ENCODE peak calls at places on chromosomes 6 and 20, in ten cellular contexts. X is upper lobe of left lung; O is lung; H is upper lobe of right lung; N is adipocyte; Z is effector memory CD4-positive, alpha-beta T cell; E is PC-3; W is IMR-90; K is SJSA1; T is lower leg skin. M is an unnamed sample.

GRCh38 chr6:38143191-38144154 is 323.9 kb downstream of the ZFAND3 start:
- DNase-seq in X (no peak), O (no peak), H (peak), N (no peak), Z (no peak), E (no peak), W (no peak), K (no peak), T (no peak), M (no peak)

GRCh38 chr6:121520337-121521163 is 85.1 kb downstream of the GJA1 start:
- DNase-seq in X (no peak), O (no peak), H (no peak), N (peak), Z (no peak), E (peak), W (peak), K (peak), T (no peak), M (no peak)

GRCh38 chr6:43990627-43991619 is 136.3 kb downstream of the MRPL14 start:
- DNase-seq in X (no peak), O (no peak), H (peak), N (peak), Z (no peak), E (no peak), W (peak), K (peak), T (no peak), M (no peak)

GRCh38 chr6:74368746-74369145 is 672.7 kb downstream of the CD109 start:
- DNase-seq in X (no peak), O (no peak), H (no peak), N (peak), Z (no peak), E (no peak), W (peak), K (peak), T (no peak), M (no peak)

GRCh38 chr6:108127826-108128225 is 38.0 kb upstream of the NR2E1 start:
- DNase-seq in X (no peak), O (no peak), H (no peak), N (peak), Z (no peak), E (peak), W (no peak), K (peak), T (peak), M (no peak)

GRCh38 chr20:59628171-59628570 is 23.8 kb downstream of the PHACTR3 start:
- DNase-seq in X (peak), O (no peak), H (no peak), N (no peak), Z (no peak), E (no peak), W (no peak), K (no peak), T (no peak), M (no peak)

GRCh38 chr20:828987-829386 is 4.5 kb upstream of the FAM110A start:
- DNase-seq in X (no peak), O (no peak), H (peak), N (no peak), Z (no peak), E (no peak), W (no peak), K (no peak), T (peak), M (no peak)

GRCh38 chr6:52577022-52577777 is at the start of gene TRAM2:
- DNase-seq in X (peak), O (peak), H (peak), N (peak), Z (peak), E (peak), W (peak), K (peak), T (peak), M (peak)

GRCh38 chr6:73002588-73002987 is 222.7 kb downstream of the KHDC1L start:
- DNase-seq in X (no peak), O (no peak), H (no peak), N (no peak), Z (no peak), E (no peak), W (no peak), K (no peak), T (no peak), M (no peak)

GRCh38 chr6:79544939-79545450 is 7.8 kb upstream of the LCA5 start:
- DNase-seq in X (no peak), O (peak), H (peak), N (peak), Z (no peak), E (peak), W (peak), K (peak), T (peak), M (no peak)

GRCh38 chr6:56528412-56528841 is 114.3 kb downstream of the DST start:
- DNase-seq in X (no peak), O (no peak), H (no peak), N (peak), Z (no peak), E (peak), W (peak), K (peak), T (no peak), M (no peak)

GRCh38 chr20:7308163-7308562 is 540.7 kb downstream of the BMP2 start:
- DNase-seq in X (no peak), O (no peak), H (no peak), N (no peak), Z (no peak), E (peak), W (no peak), K (no peak), T (no peak), M (no peak)

GRCh38 chr6:12423852-12424251 is 133.7 kb downstream of the EDN1 start:
- DNase-seq in X (no peak), O (no peak), H (no peak), N (no peak), Z (no peak), E (no peak), W (no peak), K (no peak), T (no peak), M (no peak)

GRCh38 chr6:142685852-142686718 is 258.9 kb downstream of the HIVEP2 start:
- DNase-seq in X (no peak), O (no peak), H (no peak), N (peak), Z (no peak), E (no peak), W (no peak), K (no peak), T (no peak), M (no peak)

GRCh38 chr6:10733151-10733715 is 10.4 kb downstream of the TMEM14C start:
- DNase-seq in X (no peak), O (no peak), H (no peak), N (no peak), Z (no peak), E (no peak), W (no peak), K (no peak), T (peak), M (no peak)

GRCh38 chr6:56243518-56244070 is 3.8 kb downstream of the COL21A1 start:
- DNase-seq in X (no peak), O (no peak), H (no peak), N (peak), Z (no peak), E (no peak), W (no peak), K (no peak), T (no peak), M (no peak)

GRCh38 chr6:39102024-39102820 is 12.8 kb downstream of the SAYSD1 start:
- DNase-seq in X (peak), O (no peak), H (peak), N (peak), Z (no peak), E (no peak), W (peak), K (no peak), T (no peak), M (no peak)

GRCh38 chr20:3238616-3239025 is 369 bp downstream of the SLC4A11 start:
- DNase-seq in X (peak), O (no peak), H (no peak), N (peak), Z (peak), E (peak), W (no peak), K (no peak), T (no peak), M (no peak)

GRCh38 chr20:46636514-46636913 is 14.7 kb downstream of the SLC13A3 start:
- DNase-seq in X (no peak), O (no peak), H (no peak), N (no peak), Z (no peak), E (no peak), W (no peak), K (no peak), T (peak), M (no peak)

GRCh38 chr6:132298344-132298949 is 102.8 kb downstream of the MOXD1 start:
- DNase-seq in X (no peak), O (no peak), H (no peak), N (peak), Z (no peak), E (peak), W (peak), K (peak), T (no peak), M (no peak)

GRCh38 chr6:52937908-52938307 is 28.4 kb upstream of the GSTA3 start:
- DNase-seq in X (no peak), O (no peak), H (no peak), N (peak), Z (no peak), E (peak), W (no peak), K (no peak), T (peak), M (no peak)

GRCh38 chr20:48381353-48382120 is 446.3 kb downstream of the PREX1 start:
- DNase-seq in X (no peak), O (no peak), H (no peak), N (no peak), Z (no peak), E (no peak), W (no peak), K (no peak), T (no peak), M (no peak)

GRCh38 chr6:21220271-21220987 is 373.1 kb upstream of the SOX4 start:
- DNase-seq in X (no peak), O (no peak), H (no peak), N (no peak), Z (no peak), E (peak), W (no peak), K (no peak), T (no peak), M (no peak)

GRCh38 chr6:144840619-144841018 is 555.5 kb downstream of the UTRN start:
- DNase-seq in X (peak), O (no peak), H (no peak), N (no peak), Z (no peak), E (no peak), W (no peak), K (no peak), T (no peak), M (no peak)

GRCh38 chr6:15131234-15132195 is 114.4 kb upstream of the JARID2 start:
- DNase-seq in X (no peak), O (no peak), H (no peak), N (no peak), Z (no peak), E (no peak), W (peak), K (no peak), T (no peak), M (no peak)

GRCh38 chr6:128521302-128521632 is 868 bp upstream of the PTPRK start:
- DNase-seq in X (no peak), O (no peak), H (no peak), N (no peak), Z (no peak), E (no peak), W (no peak), K (no peak), T (no peak), M (no peak)

GRCh38 chr20:16574656-16575355 is 1.6 kb upstream of the KIF16B start:
- DNase-seq in X (peak), O (peak), H (peak), N (peak), Z (peak), E (peak), W (peak), K (peak), T (peak), M (peak)

GRCh38 chr20:7722564-7722963 is 217.7 kb downstream of the HAO1 start:
- DNase-seq in X (no peak), O (no peak), H (no peak), N (no peak), Z (no peak), E (no peak), W (no peak), K (no peak), T (no peak), M (no peak)

GRCh38 chr6:165819394-165819793 is 156.4 kb upstream of the PDE10A start:
- DNase-seq in X (peak), O (no peak), H (no peak), N (no peak), Z (no peak), E (no peak), W (no peak), K (no peak), T (no peak), M (no peak)

GRCh38 chr6:133969285-133969946 is 16.4 kb downstream of the TBPL1 start:
- DNase-seq in X (no peak), O (no peak), H (no peak), N (no peak), Z (no peak), E (no peak), W (no peak), K (no peak), T (no peak), M (no peak)

GRCh38 chr6:130296854-130297253 is 69.0 kb upstream of the TMEM200A start:
- DNase-seq in X (no peak), O (no peak), H (no peak), N (no peak), Z (no peak), E (peak), W (no peak), K (no peak), T (no peak), M (no peak)

GRCh38 chr20:62342910-62343309 is 24.2 kb downstream of the LAMA5 start:
- DNase-seq in X (no peak), O (no peak), H (no peak), N (no peak), Z (no peak), E (no peak), W (peak), K (no peak), T (no peak), M (no peak)

GRCh38 chr6:111183702-111184517 is 96.6 kb downstream of the SLC16A10 start:
- DNase-seq in X (no peak), O (no peak), H (no peak), N (no peak), Z (no peak), E (no peak), W (no peak), K (no peak), T (no peak), M (no peak)

GRCh38 chr6:48141975-48142374 is 31.0 kb upstream of the PTCHD4 start:
- DNase-seq in X (no peak), O (no peak), H (no peak), N (peak), Z (no peak), E (peak), W (no peak), K (no peak), T (no peak), M (no peak)

GRCh38 chr6:85580104-85580877 is 13.4 kb downstream of the SNX14 start:
- DNase-seq in X (no peak), O (no peak), H (no peak), N (no peak), Z (no peak), E (peak), W (peak), K (no peak), T (no peak), M (no peak)

GRCh38 chr6:133890941-133891813 is 2.3 kb downstream of the TCF21 start:
- DNase-seq in X (peak), O (no peak), H (peak), N (peak), Z (no peak), E (no peak), W (peak), K (peak), T (no peak), M (no peak)

GRCh38 chr6:108432792-108433191 is 127.9 kb upstream of the FOXO3 start:
- DNase-seq in X (no peak), O (no peak), H (no peak), N (no peak), Z (no peak), E (no peak), W (no peak), K (no peak), T (no peak), M (no peak)

GRCh38 chr6:49552596-49552995 is 2.1 kb downstream of the C6orf141 start:
- DNase-seq in X (no peak), O (no peak), H (no peak), N (no peak), Z (no peak), E (peak), W (no peak), K (no peak), T (no peak), M (no peak)

GRCh38 chr6:140058846-140059245 is 684.4 kb upstream of the CITED2 start:
- DNase-seq in X (no peak), O (no peak), H (no peak), N (no peak), Z (no peak), E (no peak), W (no peak), K (no peak), T (no peak), M (no peak)

GRCh38 chr6:116059713-116060571 is 749 bp downstream of the FRK start:
- DNase-seq in X (no peak), O (peak), H (peak), N (no peak), Z (no peak), E (peak), W (no peak), K (peak), T (no peak), M (no peak)
- H3K4me3 ChIP-seq in X (peak), O (peak), H (peak), N (peak), Z (no peak), E (peak), W (peak), K (peak), T (peak), M (peak)

GRCh38 chr6:7518853-7519252 is 22.6 kb upstream of the DSP start:
- DNase-seq in X (no peak), O (no peak), H (no peak), N (no peak), Z (no peak), E (no peak), W (no peak), K (no peak), T (no peak), M (no peak)

GRCh38 chr6:7523922-7524321 is 17.5 kb upstream of the DSP start:
- DNase-seq in X (no peak), O (no peak), H (no peak), N (no peak), Z (no peak), E (no peak), W (no peak), K (no peak), T (no peak), M (no peak)

GRCh38 chr6:7526755-7527154 is 14.7 kb upstream of the DSP start:
- DNase-seq in X (no peak), O (no peak), H (no peak), N (no peak), Z (no peak), E (no peak), W (no peak), K (no peak), T (no peak), M (no peak)

GRCh38 chr6:7528565-7528964 is 12.9 kb upstream of the DSP start:
- DNase-seq in X (no peak), O (no peak), H (no peak), N (peak), Z (no peak), E (no peak), W (peak), K (no peak), T (no peak), M (no peak)

DNA sequence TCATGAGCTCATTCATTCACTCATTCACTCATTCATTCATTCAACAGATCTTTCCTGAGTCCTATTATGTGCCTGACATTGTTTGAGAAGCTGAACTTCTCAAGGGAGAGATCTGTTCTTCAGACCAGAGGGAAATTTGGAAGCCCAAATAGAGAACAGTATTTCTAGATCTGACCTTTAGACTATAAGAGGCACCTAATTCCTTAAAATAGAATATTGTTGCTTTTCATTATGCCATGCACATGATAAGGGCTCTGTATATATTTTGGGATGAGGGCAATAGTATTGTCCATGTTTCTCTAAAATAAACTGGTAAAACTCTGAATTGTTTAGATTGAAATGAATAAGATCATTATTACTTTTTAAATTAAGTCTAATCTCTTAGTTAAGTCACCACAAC is 18.6 kb upstream of the DSP start:
- DNase-seq in X (no peak), O (no peak), H (no peak), N (no peak), Z (no peak), E (no peak), W (no peak), K (no peak), T (no peak), M (no peak)
- H3K4me3 ChIP-seq in X (no peak), O (no peak), H (no peak), N (no peak), Z (no peak), E (no peak), W (no peak), K (no peak), T (no peak), M (no peak)

DNA sequence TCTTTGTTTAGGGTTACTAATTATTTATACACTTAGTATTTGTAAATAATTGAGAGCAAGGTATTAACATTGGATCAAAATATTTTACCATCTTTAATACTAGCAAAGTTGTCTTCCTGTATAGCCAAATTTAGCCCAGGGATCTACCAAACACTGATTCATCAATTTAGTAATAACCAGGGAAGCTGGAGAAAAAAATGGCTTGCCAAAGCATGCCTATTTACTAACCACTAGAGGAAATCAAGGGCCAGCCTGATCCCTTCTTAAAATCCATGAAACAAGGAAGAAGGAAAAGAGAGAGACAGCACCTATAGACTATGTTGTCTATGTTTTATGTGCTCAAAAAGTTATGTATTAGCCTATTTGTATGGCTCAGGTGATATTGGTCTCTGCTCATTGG is 450.3 kb upstream of the GJE1 start:
- DNase-seq in X (no peak), O (no peak), H (no peak), N (no peak), Z (no peak), E (peak), W (no peak), K (no peak), T (no peak), M (no peak)
- H3K4me3 ChIP-seq in X (no peak), O (no peak), H (no peak), N (no peak), Z (no peak), E (no peak), W (no peak), K (no peak), T (no peak), M (no peak)

DNA sequence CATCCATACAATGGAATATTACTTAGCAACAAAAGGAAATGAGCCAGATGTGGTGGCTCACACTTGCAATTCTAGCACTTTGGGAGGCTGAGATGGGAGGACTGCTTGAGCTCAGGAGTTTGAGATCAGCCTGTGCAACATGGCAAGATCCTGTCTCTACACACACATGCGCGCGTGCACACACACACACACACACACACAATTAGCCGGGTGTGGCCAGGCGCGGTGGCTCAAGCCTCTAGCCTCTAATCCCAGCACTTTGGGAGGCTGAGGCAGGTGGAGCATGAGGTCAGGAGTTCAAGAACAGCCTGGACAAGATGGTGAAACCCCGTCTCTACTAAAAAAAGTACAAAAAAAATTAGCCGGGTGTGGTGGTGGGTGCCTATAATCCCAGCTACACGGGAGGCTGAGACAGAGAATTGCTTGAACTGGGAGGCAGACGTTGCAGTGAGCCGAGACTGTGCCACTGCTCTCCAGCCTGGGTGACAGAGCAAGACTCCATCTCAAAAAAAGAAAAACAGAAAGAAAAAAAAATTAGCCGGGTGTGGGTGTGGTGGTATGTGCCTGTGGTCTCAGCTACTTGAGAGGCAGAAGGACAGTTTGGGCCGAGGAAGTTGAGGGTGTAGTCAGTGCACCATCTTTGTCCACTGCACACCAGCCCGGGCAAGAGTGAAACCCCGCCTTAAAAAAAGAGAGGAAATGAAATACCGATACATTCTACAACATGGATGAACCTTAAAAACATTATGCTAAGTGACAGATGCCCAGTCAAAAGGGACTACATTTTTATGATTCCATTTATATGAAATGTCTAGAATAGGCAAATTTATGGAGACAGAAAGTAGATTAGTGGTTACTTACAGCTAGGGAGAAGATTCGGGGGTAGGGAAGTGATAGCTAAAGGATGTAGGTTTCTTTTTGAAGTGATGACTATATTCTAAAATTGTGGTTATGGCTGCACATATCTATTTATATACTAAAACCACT is 52.5 kb downstream of the RBL1 start:
- DNase-seq in X (peak), O (no peak), H (no peak), N (no peak), Z (no peak), E (no peak), W (no peak), K (no peak), T (no peak), M (no peak)
- H3K4me3 ChIP-seq in X (peak), O (no peak), H (peak), N (no peak), Z (peak), E (no peak), W (no peak), K (no peak), T (no peak), M (no peak)